ENCODE peak calls at places on chromosome X, in six cellular contexts. One of them, this sample, is unnamed.

GRCh38 chrX:42680651-42681050 is 97.3 kb downstream of the PPP1R2C start:
- DNase-seq in Peyer's patch: no peak
- DNase-seq in prostate gland: no peak
- DNase-seq in hepatocyte: peak
- DNase-seq in transverse colon: no peak
- DNase-seq in uterus: no peak
- DNase-seq in this sample: no peak

GRCh38 chrX:111868726-111869638 is 7.0 kb upstream of the TRPC5OS start:
- DNase-seq in uterus: no peak
- DNase-seq in hepatocyte: peak
- DNase-seq in transverse colon: no peak
- DNase-seq in Peyer's patch: no peak
- DNase-seq in prostate gland: no peak
- DNase-seq in this sample: no peak

GRCh38 chrX:46953137-46953527 is 40.9 kb downstream of the JADE3 start:
- DNase-seq in transverse colon: no peak
- DNase-seq in prostate gland: no peak
- DNase-seq in hepatocyte: no peak
- DNase-seq in uterus: no peak
- DNase-seq in Peyer's patch: no peak
- DNase-seq in this sample: no peak

GRCh38 chrX:22795680-22796079 is 204.1 kb upstream of the DDX53 start:
- DNase-seq in transverse colon: no peak
- DNase-seq in uterus: no peak
- DNase-seq in Peyer's patch: no peak
- DNase-seq in prostate gland: no peak
- DNase-seq in hepatocyte: no peak
- DNase-seq in this sample: no peak

GRCh38 chrX:66632473-66632872 is 6.4 kb downstream of the EDA2R start:
- DNase-seq in hepatocyte: no peak
- DNase-seq in Peyer's patch: no peak
- DNase-seq in prostate gland: no peak
- DNase-seq in transverse colon: no peak
- DNase-seq in uterus: no peak
- DNase-seq in this sample: no peak

GRCh38 chrX:115460565-115460888 is 100.4 kb upstream of the PLS3 start:
- DNase-seq in uterus: no peak
- DNase-seq in prostate gland: no peak
- DNase-seq in hepatocyte: no peak
- DNase-seq in Peyer's patch: no peak
- DNase-seq in transverse colon: no peak
- DNase-seq in this sample: no peak

GRCh38 chrX:91434351-91435168 is at the start of gene PABPC5:
- DNase-seq in uterus: peak
- DNase-seq in prostate gland: peak
- DNase-seq in transverse colon: peak
- DNase-seq in Peyer's patch: peak
- DNase-seq in hepatocyte: peak
- DNase-seq in this sample: peak

GRCh38 chrX:105471597-105471996 is 251.1 kb upstream of the TEX13A start:
- DNase-seq in uterus: no peak
- DNase-seq in transverse colon: no peak
- DNase-seq in Peyer's patch: no peak
- DNase-seq in prostate gland: no peak
- DNase-seq in hepatocyte: no peak
- DNase-seq in this sample: no peak

GRCh38 chrX:16462912-16463311 is 187.0 kb upstream of the S100G start:
- DNase-seq in uterus: peak
- DNase-seq in hepatocyte: peak
- DNase-seq in prostate gland: no peak
- DNase-seq in Peyer's patch: no peak
- DNase-seq in transverse colon: no peak
- DNase-seq in this sample: no peak

DNA sequence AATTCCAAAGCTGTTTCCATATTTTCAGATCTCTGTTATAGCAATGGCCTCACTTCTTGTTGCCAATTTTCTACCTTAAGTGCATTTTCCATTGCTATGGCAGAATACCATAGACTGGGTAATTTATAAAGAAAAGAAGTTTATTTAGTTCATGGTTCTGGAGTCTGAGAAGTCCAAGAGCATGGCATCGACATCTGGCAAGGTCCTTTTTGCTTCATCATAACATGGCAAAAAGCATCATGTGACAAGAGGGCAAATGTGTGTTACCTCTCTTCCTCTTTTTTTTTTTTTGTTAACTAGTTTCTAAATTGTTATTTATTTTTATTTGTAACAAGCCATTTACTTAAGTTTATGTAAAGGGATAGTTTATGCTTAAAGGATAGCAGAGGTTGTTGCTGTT is 45.2 kb upstream of the SYTL5 start:
- DNase-seq in hepatocyte: no peak
- DNase-seq in uterus: no peak
- DNase-seq in transverse colon: no peak
- DNase-seq in Peyer's patch: no peak
- DNase-seq in prostate gland: no peak
- DNase-seq in this sample: no peak
- H3K27ac ChIP-seq in hepatocyte: no peak
- H3K27ac ChIP-seq in uterus: no peak
- H3K27ac ChIP-seq in transverse colon: no peak
- H3K27ac ChIP-seq in Peyer's patch: no peak
- H3K27ac ChIP-seq in prostate gland: no peak
- H3K27ac ChIP-seq in this sample: no peak

DNA sequence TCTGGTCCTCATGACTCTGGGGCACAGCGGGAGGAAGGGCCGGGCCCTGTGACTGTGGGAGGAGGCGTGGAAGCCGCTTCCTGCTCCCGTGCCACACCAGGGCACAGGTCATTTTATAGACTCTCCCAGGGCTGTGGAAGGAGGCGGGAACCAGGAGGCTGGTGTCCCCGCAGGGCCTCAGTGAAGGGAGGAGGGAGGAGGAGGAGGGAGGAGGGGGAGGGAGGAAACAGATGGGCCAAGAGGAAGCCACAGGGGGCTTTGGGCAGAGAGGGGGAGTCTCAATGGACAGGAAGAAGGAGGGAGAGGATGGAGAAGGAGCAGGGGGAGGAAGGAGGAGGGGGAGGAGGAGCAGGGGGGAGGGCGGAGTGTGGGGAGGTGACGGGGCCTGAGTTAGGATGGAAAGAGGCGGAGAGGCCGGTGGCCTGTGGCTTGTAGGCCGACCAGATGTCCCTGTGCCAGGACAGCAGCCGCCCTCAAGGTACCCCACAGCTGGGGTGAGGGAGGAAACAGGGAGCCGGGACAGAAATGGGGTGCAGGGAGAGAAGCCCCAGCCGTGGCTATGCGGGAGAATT is 6.2 kb upstream of the PLCXD1 start:
- DNase-seq in prostate gland: no peak
- DNase-seq in Peyer's patch: peak
- DNase-seq in uterus: no peak
- DNase-seq in hepatocyte: peak
- DNase-seq in transverse colon: peak
- DNase-seq in this sample: no peak
- H3K27ac ChIP-seq in prostate gland: no peak
- H3K27ac ChIP-seq in Peyer's patch: peak
- H3K27ac ChIP-seq in uterus: no peak
- H3K27ac ChIP-seq in hepatocyte: peak
- H3K27ac ChIP-seq in transverse colon: peak
- H3K27ac ChIP-seq in this sample: no peak

DNA sequence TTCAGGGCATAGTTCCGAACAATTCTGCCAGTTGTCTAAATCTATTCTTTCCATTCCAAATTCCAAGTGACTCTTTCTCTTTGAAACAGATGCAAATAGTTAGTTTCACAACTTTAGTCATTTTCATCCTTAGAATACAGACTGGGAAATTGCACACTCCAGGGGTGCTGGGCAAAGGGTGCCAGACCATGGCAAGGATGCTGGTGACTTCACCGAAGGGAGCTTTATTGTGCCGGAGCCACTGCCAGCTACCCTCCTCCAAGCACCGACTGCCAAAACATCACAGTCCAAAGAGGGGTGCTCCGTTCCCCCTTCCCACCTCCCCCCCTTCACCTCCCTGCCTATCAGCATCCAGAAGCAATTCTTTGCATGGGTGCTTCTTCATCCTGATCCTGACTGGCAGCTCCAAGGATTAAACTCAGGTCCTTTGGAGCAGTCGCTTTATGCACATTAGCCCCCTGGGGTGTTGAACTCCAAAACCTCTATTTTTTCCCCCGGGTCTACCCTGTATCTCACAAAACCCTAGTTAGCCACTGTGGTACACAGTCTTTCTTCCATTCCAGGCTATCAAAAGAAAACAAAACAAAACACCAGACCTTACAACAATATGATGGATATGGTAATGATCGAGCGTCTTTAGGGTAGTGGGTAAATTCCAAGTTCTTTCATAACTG is 28.9 kb downstream of the MID1 start:
- DNase-seq in hepatocyte: no peak
- DNase-seq in uterus: no peak
- DNase-seq in transverse colon: no peak
- DNase-seq in Peyer's patch: no peak
- DNase-seq in prostate gland: no peak
- DNase-seq in this sample: no peak
- H3K27ac ChIP-seq in hepatocyte: no peak
- H3K27ac ChIP-seq in uterus: no peak
- H3K27ac ChIP-seq in transverse colon: no peak
- H3K27ac ChIP-seq in Peyer's patch: no peak
- H3K27ac ChIP-seq in prostate gland: no peak
- H3K27ac ChIP-seq in this sample: no peak

GRCh38 chrX:34631826-34632225 is 25.3 kb downstream of the TMEM47 start:
- DNase-seq in transverse colon: no peak
- DNase-seq in Peyer's patch: no peak
- DNase-seq in uterus: no peak
- DNase-seq in hepatocyte: peak
- DNase-seq in prostate gland: no peak
- DNase-seq in this sample: no peak

GRCh38 chrX:34632404-34632803 is 24.7 kb downstream of the TMEM47 start:
- DNase-seq in transverse colon: no peak
- DNase-seq in prostate gland: no peak
- DNase-seq in uterus: no peak
- DNase-seq in Peyer's patch: no peak
- DNase-seq in hepatocyte: no peak
- DNase-seq in this sample: no peak

GRCh38 chrX:34624416-34624815 is 32.7 kb downstream of the TMEM47 start:
- DNase-seq in transverse colon: no peak
- DNase-seq in hepatocyte: no peak
- DNase-seq in Peyer's patch: no peak
- DNase-seq in prostate gland: no peak
- DNase-seq in uterus: no peak
- DNase-seq in this sample: no peak

DNA sequence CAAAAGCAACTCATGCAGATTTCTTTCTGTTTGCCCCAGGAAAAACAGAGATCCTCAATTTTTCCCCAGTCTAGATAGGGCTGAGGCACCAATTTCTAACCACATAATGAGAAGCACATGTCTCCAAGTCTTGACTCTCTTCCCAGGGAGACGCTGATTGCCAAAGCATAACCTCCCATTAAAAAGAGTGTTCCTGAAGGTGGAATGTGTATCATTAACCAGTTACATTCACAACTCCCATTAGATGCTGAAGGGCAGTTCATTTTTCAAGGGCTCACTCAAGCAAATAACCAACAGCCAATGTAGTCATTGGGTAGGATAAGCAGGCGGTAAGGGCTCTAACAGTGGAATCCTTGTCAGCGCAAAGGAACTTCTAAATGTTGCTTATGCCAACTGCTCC is 27.5 kb downstream of the TMEM47 start:
- DNase-seq in prostate gland: no peak
- DNase-seq in Peyer's patch: no peak
- DNase-seq in uterus: no peak
- DNase-seq in transverse colon: no peak
- DNase-seq in hepatocyte: no peak
- DNase-seq in this sample: no peak
- H3K27ac ChIP-seq in prostate gland: no peak
- H3K27ac ChIP-seq in Peyer's patch: no peak
- H3K27ac ChIP-seq in uterus: no peak
- H3K27ac ChIP-seq in transverse colon: no peak
- H3K27ac ChIP-seq in hepatocyte: no peak
- H3K27ac ChIP-seq in this sample: no peak

GRCh38 chrX:2469196-2469685 is 31.5 kb downstream of the DHRSX start:
- DNase-seq in Peyer's patch: no peak
- DNase-seq in prostate gland: no peak
- DNase-seq in hepatocyte: no peak
- DNase-seq in uterus: no peak
- DNase-seq in transverse colon: no peak
- DNase-seq in this sample: no peak

GRCh38 chrX:2463973-2464676 is 36.7 kb downstream of the DHRSX start:
- DNase-seq in prostate gland: no peak
- DNase-seq in Peyer's patch: no peak
- DNase-seq in uterus: no peak
- DNase-seq in transverse colon: no peak
- DNase-seq in hepatocyte: no peak
- DNase-seq in this sample: no peak

GRCh38 chrX:2464677-2465166 is 36.1 kb downstream of the DHRSX start:
- DNase-seq in uterus: no peak
- DNase-seq in Peyer's patch: no peak
- DNase-seq in prostate gland: no peak
- DNase-seq in transverse colon: no peak
- DNase-seq in hepatocyte: no peak
- DNase-seq in this sample: no peak

GRCh38 chrX:2468406-2469195 is 32.2 kb downstream of the DHRSX start:
- DNase-seq in prostate gland: no peak
- DNase-seq in Peyer's patch: no peak
- DNase-seq in uterus: no peak
- DNase-seq in transverse colon: no peak
- DNase-seq in hepatocyte: no peak
- DNase-seq in this sample: no peak

DNA sequence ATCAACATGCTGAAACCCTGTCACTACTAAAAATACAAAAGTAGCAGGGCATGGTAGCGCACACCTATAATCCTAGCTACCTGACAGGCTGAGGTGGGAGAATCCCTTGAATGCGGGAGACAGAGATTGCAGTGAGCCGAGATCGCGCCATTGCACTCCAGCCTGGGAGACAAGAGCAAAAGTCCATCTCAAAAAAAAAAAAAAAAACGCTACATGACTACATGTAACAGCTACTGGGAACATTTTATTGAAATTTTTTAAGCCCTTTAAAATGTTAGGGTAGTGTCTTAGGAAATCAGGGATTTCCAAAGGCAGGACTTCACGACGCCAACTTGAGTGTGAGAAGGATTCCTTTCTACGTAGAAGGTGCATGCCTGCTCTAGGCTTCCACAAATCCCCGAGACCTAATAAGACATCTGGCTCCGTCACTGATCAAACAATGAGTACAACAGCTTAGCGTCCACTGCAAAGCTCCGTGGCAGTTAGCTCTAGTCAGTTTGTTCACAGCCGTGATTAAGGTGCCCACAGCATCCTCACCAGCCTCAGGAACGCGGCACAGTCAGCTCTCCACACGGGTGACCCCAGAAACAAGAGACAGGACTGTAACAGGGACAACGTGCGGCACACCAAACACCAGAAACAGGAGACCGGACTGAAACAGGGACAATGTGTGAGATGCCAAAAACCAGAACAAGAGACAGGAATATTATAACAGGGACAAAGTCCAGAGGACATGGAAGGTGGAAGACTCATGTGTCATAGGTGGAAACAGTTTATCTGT is 33.7 kb downstream of the DHRSX start:
- DNase-seq in Peyer's patch: peak
- DNase-seq in hepatocyte: peak
- DNase-seq in uterus: no peak
- DNase-seq in prostate gland: no peak
- DNase-seq in transverse colon: no peak
- DNase-seq in this sample: no peak
- H3K27ac ChIP-seq in Peyer's patch: no peak
- H3K27ac ChIP-seq in hepatocyte: peak
- H3K27ac ChIP-seq in uterus: no peak
- H3K27ac ChIP-seq in prostate gland: no peak
- H3K27ac ChIP-seq in transverse colon: no peak
- H3K27ac ChIP-seq in this sample: no peak

GRCh38 chrX:37846934-37847732 is at the start of gene DYNLT3:
- DNase-seq in prostate gland: peak
- DNase-seq in uterus: peak
- DNase-seq in transverse colon: peak
- DNase-seq in Peyer's patch: peak
- DNase-seq in hepatocyte: peak
- DNase-seq in this sample: peak
- H3K27ac ChIP-seq in prostate gland: peak
- H3K27ac ChIP-seq in uterus: peak
- H3K27ac ChIP-seq in transverse colon: peak
- H3K27ac ChIP-seq in Peyer's patch: peak
- H3K27ac ChIP-seq in hepatocyte: peak
- H3K27ac ChIP-seq in this sample: peak

This sample was measured in right atrium auricular region.